ENCODE peak calls at places on chromosomes 12 and 14, in six cellular contexts. C is GM23248, G is MM.1S, B is HCT116, P is PC-3, U is OCI-LY7. Q is an unnamed sample.

GRCh38 chr12:100612557-100612956 is 39.1 kb downstream of the GAS2L3 start:
- DNase-seq in C (no peak), G (no peak), B (no peak), P (peak; percentile 53), U (no peak), Q (no peak)

GRCh38 chr14:59093889-59094288 is 94.6 kb upstream of the DAAM1 start:
- DNase-seq in C (peak; percentile 23), G (no peak), B (no peak), P (peak; percentile 42), U (no peak), Q (no peak)

GRCh38 chr14:52871606-52872005 is 79.2 kb downstream of the FERMT2 start:
- DNase-seq in C (peak; percentile 53), G (no peak), B (no peak), P (peak; percentile 37), U (no peak), Q (no peak)

GRCh38 chr14:60311417-60311816 is 62.4 kb downstream of the PPM1A start:
- DNase-seq in C (peak; percentile 23), G (no peak), B (no peak), P (peak; percentile 41), U (no peak), Q (no peak)

GRCh38 chr14:75654127-75654732 is 6.4 kb downstream of the ERG28 start:
- DNase-seq in C (peak; percentile 71), G (peak; percentile 59), B (peak; percentile 44), P (peak; percentile 87), U (peak; percentile 72), Q (peak; percentile 58)

GRCh38 chr14:44961151-44961729 is 507 bp downstream of the KLHL28 start:
- DNase-seq in C (peak; percentile 85), G (peak; percentile 43), B (no peak), P (peak; percentile 57), U (peak; percentile 63), Q (peak; percentile 42)

GRCh38 chr14:63524537-63525155 is 18.5 kb downstream of the PPP2R5E start:
- DNase-seq in C (no peak), G (no peak), B (no peak), P (no peak), U (peak; percentile 84), Q (peak; percentile 51)

GRCh38 chr12:71219224-71219623 is 61.4 kb upstream of the TSPAN8 start:
- DNase-seq in C (no peak), G (no peak), B (no peak), P (no peak), U (no peak), Q (no peak)

GRCh38 chr14:36942522-36943245 is 229.7 kb downstream of the SLC25A21 start:
- DNase-seq in C (peak; percentile 73), G (no peak), B (no peak), P (peak; percentile 83), U (no peak), Q (no peak)

GRCh38 chr14:106442857-106443256 is 916.5 kb downstream of the TMEM121 start:
- DNase-seq in C (no peak), G (peak; percentile 40), B (no peak), P (no peak), U (peak; percentile 39), Q (no peak)

GRCh38 chr12:111570090-111570961 is 28.8 kb downstream of the ATXN2 start:
- DNase-seq in C (peak; percentile 87), G (no peak), B (peak; percentile 70), P (peak; percentile 96), U (no peak), Q (peak; percentile 94)

GRCh38 chr14:69842671-69843407 is 36.4 kb upstream of the SMOC1 start:
- DNase-seq in C (no peak), G (no peak), B (no peak), P (no peak), U (no peak), Q (no peak)

GRCh38 chr14:98458702-98459101 is 813.3 kb downstream of the BCL11B start:
- DNase-seq in C (no peak), G (no peak), B (no peak), P (no peak), U (no peak), Q (no peak)
- H3K9me2 ChIP-seq in C (no peaks in the 10 kb centered on the region), G (no peaks in the 10 kb centered on the region), B (no peaks in the 10 kb centered on the region), P (no peaks in the 10 kb centered on the region), U (no peaks in the 10 kb centered on the region), Q (no peaks in the 10 kb centered on the region)

GRCh38 chr14:104818714-104819161 is 17.8 kb downstream of the ZBTB42 start:
- DNase-seq in C (no peak), G (no peak), B (no peak), P (no peak), U (no peak), Q (no peak)

GRCh38 chr14:104817930-104818713 is 17.2 kb downstream of the ZBTB42 start:
- DNase-seq in C (no peak), G (no peak), B (no peak), P (no peak), U (no peak), Q (peak; percentile 25)

GRCh38 chr14:104819361-104819771 is 18.5 kb downstream of the ZBTB42 start:
- DNase-seq in C (no peak), G (no peak), B (no peak), P (no peak), U (no peak), Q (no peak)

GRCh38 chr14:104813286-104813685 is 12.4 kb downstream of the ZBTB42 start:
- DNase-seq in C (no peak), G (no peak), B (no peak), P (no peak), U (no peak), Q (no peak)

DNA sequence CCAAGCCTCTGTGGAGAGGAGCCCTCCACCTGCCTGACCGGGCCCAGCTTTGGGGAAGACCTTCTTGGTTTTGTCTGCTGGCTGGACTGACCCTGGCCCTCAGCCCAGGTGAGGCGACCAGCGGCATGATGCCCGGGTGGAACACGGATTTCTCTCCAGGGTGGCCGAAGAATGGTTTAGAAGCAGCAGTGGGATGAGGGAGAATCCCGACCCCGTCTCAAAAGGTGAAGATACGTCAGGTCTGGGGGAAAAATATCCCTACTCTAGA is 15.7 kb downstream of the ZBTB42 start:
- DNase-seq in C (no peak), G (no peak), B (no peak), P (no peak), U (no peak), Q (no peak)
- H3K4me3 ChIP-seq in C (peak overlapping the region; percentile 85), G (peak overlapping the region; percentile 72), B (peak overlapping the region; percentile 87), P (peak overlapping the region; percentile 84), U (peak overlapping the region; percentile 77), Q (peak overlapping the region; percentile 75)

GRCh38 chr12:123085730-123086487 is 65.0 kb downstream of the PITPNM2 start:
- DNase-seq in C (peak; percentile 73), G (no peak), B (peak; percentile 83), P (peak; percentile 96), U (no peak), Q (peak; percentile 81)
- H3K9me2 ChIP-seq in C (no peaks in the 10 kb centered on the region), G (no peaks in the 10 kb centered on the region), B (no peaks in the 10 kb centered on the region), P (no peaks in the 10 kb centered on the region), U (no peaks in the 10 kb centered on the region), Q (no peaks in the 10 kb centered on the region)

GRCh38 chr14:21093769-21094681 is 4.4 kb downstream of the ZNF219 start:
- DNase-seq in C (no peak), G (no peak), B (no peak), P (no peak), U (no peak), Q (no peak)
- H3K4me3 ChIP-seq in C (no peak overlapping the region), G (no peak overlapping the region), B (no peak overlapping the region), P (no peak overlapping the region), U (no peak overlapping the region), Q (no peak overlapping the region)

GRCh38 chr12:101908395-101908794 is 31.0 kb downstream of the DRAM1 start:
- DNase-seq in C (no peak), G (no peak), B (no peak), P (peak; percentile 48), U (no peak), Q (no peak)

GRCh38 chr12:101906226-101906625 is 28.8 kb downstream of the DRAM1 start:
- DNase-seq in C (no peak), G (no peak), B (no peak), P (no peak), U (no peak), Q (no peak)

DNA sequence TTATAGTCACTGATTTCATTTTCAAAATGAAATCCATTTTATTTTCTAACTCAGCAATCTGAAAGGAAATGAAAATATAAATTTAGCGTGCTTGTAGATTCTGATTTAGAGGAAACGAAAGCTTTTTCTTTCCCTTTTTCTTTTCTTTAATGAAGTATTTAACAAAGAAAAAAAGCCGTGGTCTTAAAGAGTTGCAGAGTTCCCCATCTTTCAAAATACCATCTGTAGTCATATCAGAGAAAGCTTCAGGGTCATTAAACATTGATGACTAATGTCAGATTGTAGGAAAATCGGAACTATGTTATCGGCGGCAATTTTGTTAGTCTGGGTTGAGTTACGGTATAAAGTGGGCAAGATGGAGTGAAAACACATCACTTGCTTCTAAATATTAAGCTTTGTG is 32.3 kb downstream of the DRAM1 start:
- DNase-seq in C (no peak), G (no peak), B (no peak), P (no peak), U (peak; percentile 23), Q (no peak)
- H3K9me2 ChIP-seq in C (no peaks in the 10 kb centered on the region), G (no peaks in the 10 kb centered on the region), B (no peaks in the 10 kb centered on the region), P (no peaks in the 10 kb centered on the region), U (no peaks in the 10 kb centered on the region), Q (no peaks in the 10 kb centered on the region)

GRCh38 chr14:104139460-104140212 is 1.2 kb downstream of the KIF26A start:
- DNase-seq in C (no peak), G (no peak), B (no peak), P (no peak), U (no peak), Q (no peak)
- H3K4me3 ChIP-seq in C (no peak overlapping the region), G (no peak overlapping the region), B (peak overlapping the region; percentile 81), P (peak overlapping the region; percentile 63), U (no peak overlapping the region), Q (no peak overlapping the region)

DNA sequence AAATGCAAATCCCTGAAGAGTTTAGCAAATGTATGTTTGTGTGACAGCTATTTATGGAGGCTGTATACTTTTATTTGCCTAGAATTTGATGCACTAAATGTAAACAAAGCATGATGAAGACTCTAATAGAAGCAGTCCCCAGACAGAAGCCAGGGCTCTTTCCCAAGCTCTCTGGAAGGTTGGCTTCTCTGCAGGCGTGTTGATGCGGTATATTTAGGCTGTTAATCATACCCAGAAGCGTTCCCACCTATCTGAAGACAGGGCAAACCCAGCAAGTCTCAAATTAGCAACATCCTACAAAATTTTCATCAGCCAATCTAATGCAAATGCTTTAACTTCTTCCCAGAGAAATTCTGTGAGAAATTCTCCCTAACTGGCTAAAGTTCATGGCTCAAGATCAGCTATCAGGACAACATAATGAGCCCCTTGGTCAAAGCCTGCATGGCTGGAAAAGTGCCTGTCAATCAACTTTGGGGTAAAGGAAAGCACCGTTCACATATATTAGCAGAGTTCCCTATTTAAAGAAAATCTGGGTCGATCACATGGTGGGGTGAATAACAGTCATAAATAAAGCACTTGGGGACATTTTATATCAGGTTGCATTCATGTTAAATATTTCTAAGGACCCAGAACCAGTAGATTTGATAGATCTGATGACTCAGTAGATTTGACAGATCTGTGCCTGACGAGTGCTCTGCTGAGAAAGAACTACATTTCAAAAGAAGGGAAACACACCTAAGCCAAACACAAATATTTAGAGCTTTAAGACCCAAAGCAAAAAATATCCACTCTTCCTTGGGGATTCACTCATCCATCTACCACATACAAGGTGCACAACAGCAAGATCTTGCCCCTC is 46.6 kb downstream of the KSR2 start:
- DNase-seq in C (no peak), G (no peak), B (no peak), P (no peak), U (no peak), Q (no peak)
- H3K9me2 ChIP-seq in C (no peaks in the 10 kb centered on the region), G (no peaks in the 10 kb centered on the region), B (no peaks in the 10 kb centered on the region), P (no peaks in the 10 kb centered on the region), U (no peaks in the 10 kb centered on the region), Q (no peaks in the 10 kb centered on the region)

Q was measured in PC-9.